ENCODE peak calls at places on chromosomes 5 and 9, in six cellular contexts. M is H1, W is A549, L is ovary, T is tibial nerve, F is transverse colon. H is an unnamed sample. For H3K4me1, the result is how much of the 10 kb centered on the place peaks cover.

GRCh38 chr9:34382054-34382453 is 5.4 kb upstream of the MYORG start:
- DNase-seq in M (no peak), W (no peak), L (no peak), T (no peak), F (no peak), H (no peak)

GRCh38 chr9:98021306-98022040 is 35.1 kb upstream of the NANS start:
- DNase-seq in M (no peak), W (no peak), L (no peak), T (no peak), F (no peak), H (no peak)

GRCh38 chr9:133830310-133830709 is 92.2 kb upstream of the SARDH start:
- DNase-seq in M (no peak), W (no peak), L (no peak), T (no peak), F (no peak), H (no peak)

GRCh38 chr9:24479266-24479665 is 66.4 kb downstream of the IZUMO3 start:
- DNase-seq in M (no peak), W (no peak), L (no peak), T (no peak), F (no peak), H (no peak)

GRCh38 chr9:1837453-1838084 is 177.6 kb upstream of the SMARCA2 start:
- DNase-seq in M (peak), W (peak), L (no peak), T (peak), F (peak), H (no peak)

GRCh38 chr5:43412151-43412550 is at the start of gene CCL28:
- DNase-seq in M (no peak), W (no peak), L (no peak), T (no peak), F (peak), H (no peak)

GRCh38 chr9:87087197-87087596 is 139.9 kb upstream of the GAS1 start:
- DNase-seq in M (no peak), W (no peak), L (no peak), T (no peak), F (no peak), H (no peak)

GRCh38 chr5:139162448-139162847 is 35.7 kb downstream of the SIL1 start:
- DNase-seq in M (no peak), W (no peak), L (no peak), T (no peak), F (no peak), H (no peak)

GRCh38 chr9:36258989-36259315 is 704 bp upstream of the GNE start:
- DNase-seq in M (no peak), W (no peak), L (no peak), T (peak), F (no peak), H (peak)

GRCh38 chr9:69168709-69169217 is 5.3 kb upstream of the TJP2 start:
- DNase-seq in M (no peak), W (no peak), L (no peak), T (no peak), F (peak), H (no peak)

GRCh38 chr9:134537891-134538520 is 103.6 kb upstream of the COL5A1 start:
- DNase-seq in M (no peak), W (no peak), L (no peak), T (no peak), F (no peak), H (no peak)

GRCh38 chr5:99032234-99033013 is 103.6 kb upstream of the CHD1 start:
- DNase-seq in M (no peak), W (peak), L (peak), T (peak), F (peak), H (no peak)

GRCh38 chr5:31453522-31453921 is 78.4 kb downstream of the DROSHA start:
- DNase-seq in M (no peak), W (no peak), L (no peak), T (no peak), F (no peak), H (no peak)

GRCh38 chr5:170681013-170681433 is 102.5 kb upstream of the GABRP start:
- DNase-seq in M (no peak), W (peak), L (no peak), T (no peak), F (no peak), H (no peak)

GRCh38 chr5:177595991-177596774 is 3.7 kb upstream of the B4GALT7 start:
- DNase-seq in M (no peak), W (no peak), L (no peak), T (no peak), F (no peak), H (peak)

GRCh38 chr5:159040181-159040580 is 59.5 kb downstream of the EBF1 start:
- DNase-seq in M (no peak), W (no peak), L (no peak), T (no peak), F (no peak), H (no peak)

GRCh38 chr9:109378316-109378715 is 57.5 kb upstream of the EPB41L4B start:
- DNase-seq in M (no peak), W (no peak), L (no peak), T (no peak), F (no peak), H (peak)

GRCh38 chr5:137667341-137667740 is 68.5 kb downstream of the KLHL3 start:
- DNase-seq in M (no peak), W (no peak), L (no peak), T (no peak), F (no peak), H (no peak)

GRCh38 chr5:172405708-172406107 is 48.6 kb downstream of the SH3PXD2B start:
- DNase-seq in M (no peak), W (no peak), L (no peak), T (no peak), F (no peak), H (no peak)

GRCh38 chr5:138024117-138024516 is 8.8 kb downstream of the FAM13B start:
- DNase-seq in M (no peak), W (no peak), L (no peak), T (no peak), F (no peak), H (no peak)

GRCh38 chr5:40599676-40600075 is 80.0 kb upstream of the PTGER4 start:
- DNase-seq in M (no peak), W (no peak), L (no peak), T (no peak), F (no peak), H (no peak)

GRCh38 chr5:68243251-68243650 is 27.7 kb downstream of the PIK3R1 start:
- DNase-seq in M (no peak), W (no peak), L (no peak), T (no peak), F (no peak), H (no peak)

GRCh38 chr5:58087905-58088304 is 372.0 kb downstream of the PLK2 start:
- DNase-seq in M (no peak), W (no peak), L (no peak), T (no peak), F (no peak), H (no peak)

GRCh38 chr5:30831123-30831522 is 362.4 kb upstream of the CDH6 start:
- DNase-seq in M (no peak), W (no peak), L (no peak), T (no peak), F (no peak), H (no peak)

GRCh38 chr5:61881821-61882220 is 424.2 kb upstream of the KIF2A start:
- DNase-seq in M (no peak), W (no peak), L (no peak), T (no peak), F (no peak), H (no peak)

DNA sequence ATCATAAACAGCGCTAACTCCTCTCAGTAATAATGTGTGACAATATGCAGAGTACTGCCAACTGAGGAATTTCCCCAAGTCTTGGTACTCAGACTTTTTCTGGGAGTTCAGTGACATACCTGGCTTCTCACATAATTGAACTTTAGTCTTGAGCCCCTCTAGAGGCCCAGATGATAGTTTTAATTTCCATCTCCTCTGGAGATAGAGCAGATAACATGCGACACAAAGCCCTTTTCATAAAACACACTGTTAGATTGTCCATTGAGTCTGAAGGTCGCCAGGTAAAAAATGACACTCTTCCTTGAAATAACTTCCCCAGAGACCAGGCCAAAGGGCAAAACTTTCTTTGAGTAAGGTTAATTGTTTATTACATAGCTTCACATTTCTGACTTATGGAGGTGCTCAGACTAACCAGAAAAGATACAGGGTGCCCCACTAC is 476.0 kb downstream of the RASEF start:
- DNase-seq in M (no peak), W (no peak), L (no peak), T (no peak), F (no peak), H (no peak)
- H3K4me1 ChIP-seq in M (under half), W (under half), L (under half), T (under half), F (under half), H (under half)

GRCh38 chr5:150497989-150498317 is 10.0 kb upstream of the NDST1 start:
- DNase-seq in M (no peak), W (no peak), L (no peak), T (no peak), F (no peak), H (no peak)

GRCh38 chr5:150497274-150497988 is 10.5 kb upstream of the NDST1 start:
- DNase-seq in M (no peak), W (peak), L (peak), T (peak), F (no peak), H (peak)

GRCh38 chr5:150499437-150499956 is 8.4 kb upstream of the NDST1 start:
- DNase-seq in M (no peak), W (no peak), L (no peak), T (no peak), F (no peak), H (no peak)

GRCh38 chr5:150498971-150499370 is 9.0 kb upstream of the NDST1 start:
- DNase-seq in M (no peak), W (no peak), L (no peak), T (no peak), F (no peak), H (no peak)

DNA sequence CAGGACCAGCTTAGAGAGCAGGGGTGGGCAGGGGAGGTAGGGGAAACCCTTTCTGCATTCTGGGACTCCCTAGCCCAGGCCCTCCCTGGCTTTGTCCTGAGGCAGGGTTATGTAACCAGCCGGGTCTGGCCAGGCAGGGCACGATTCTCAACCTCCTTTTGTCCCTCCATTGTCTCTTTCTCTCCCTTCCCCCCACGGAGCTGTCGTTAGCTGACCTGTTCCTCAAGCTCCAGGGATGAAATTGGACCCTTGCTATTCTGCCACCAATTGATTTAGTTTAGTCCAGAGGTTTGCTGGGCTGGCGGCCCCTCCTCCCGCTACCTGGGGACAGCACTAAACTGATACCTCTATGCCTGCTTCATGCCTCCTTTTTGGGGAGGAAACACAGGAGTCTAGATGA is 9.4 kb upstream of the NDST1 start:
- DNase-seq in M (peak), W (no peak), L (no peak), T (no peak), F (no peak), H (no peak)
- TF ChIP-seq EP300 in M (no peak), W (no peak), L (no peak), T (no peak), F (no peak), H (no peak)

GRCh38 chr9:22041329-22041728 is 32.2 kb upstream of the CDKN2B start:
- DNase-seq in M (no peak), W (no peak), L (no peak), T (no peak), F (no peak), H (no peak)

GRCh38 chr9:22040760-22041159 is 31.7 kb upstream of the CDKN2B start:
- DNase-seq in M (no peak), W (no peak), L (no peak), T (no peak), F (no peak), H (no peak)

GRCh38 chr9:22036866-22037626 is 27.9 kb upstream of the CDKN2B start:
- DNase-seq in M (no peak), W (no peak), L (no peak), T (no peak), F (no peak), H (no peak)

GRCh38 chr9:22037954-22038690 is 29.0 kb upstream of the CDKN2B start:
- DNase-seq in M (no peak), W (no peak), L (no peak), T (no peak), F (no peak), H (no peak)

GRCh38 chr9:22039258-22039657 is 30.2 kb upstream of the CDKN2B start:
- DNase-seq in M (no peak), W (no peak), L (no peak), T (no peak), F (no peak), H (no peak)
- H3K4me1 ChIP-seq in M (under half), W (under half), L (under half), T (under half), F (under half), H (under half)

GRCh38 chr9:79764377-79764776 is 192.6 kb downstream of the TLE4 start:
- DNase-seq in M (no peak), W (peak), L (peak), T (peak), F (peak), H (peak)
- TF ChIP-seq EP300 in M (no peak), W (no peak), L (no peak), T (peak), F (no peak), H (no peak)

GRCh38 chr5:53337827-53338226 is 142.6 kb upstream of the FST start:
- DNase-seq in M (no peak), W (no peak), L (no peak), T (no peak), F (no peak), H (no peak)
- H3K4me1 ChIP-seq in M (under half), W (under half), L (under half), T (under half), F (under half), H (under half)

H was measured in sigmoid colon.